ENCODE peak calls at places on chromosomes 2 and 18, in nine cellular contexts. One of them, this sample, is unnamed.

GRCh38 chr2:121436918-121437317 is 93.8 kb upstream of the RNU4ATAC start:
- DNase-seq in DMS79: no peak
- DNase-seq in T47D: no peak
- DNase-seq in T-helper 9 cell: no peak
- DNase-seq in ureter: no peak
- DNase-seq in astrocyte: no peak
- DNase-seq in mucosa of descending colon: no peak
- DNase-seq in colonic mucosa: no peak
- DNase-seq in EL: no peak
- DNase-seq in this sample: no peak

GRCh38 chr2:239917957-239918481 is 107.1 kb downstream of the NDUFA10 start:
- DNase-seq in DMS79: no peak
- DNase-seq in colonic mucosa: peak; percentile 6
- DNase-seq in EL: no peak
- DNase-seq in mucosa of descending colon: no peak
- DNase-seq in ureter: peak; percentile 32
- DNase-seq in astrocyte: no peak
- DNase-seq in T-helper 9 cell: no peak
- DNase-seq in T47D: no peak
- DNase-seq in this sample: no peak

GRCh38 chr2:113136828-113137775 is 9.7 kb downstream of the IL1RN start:
- DNase-seq in astrocyte: no peak
- DNase-seq in mucosa of descending colon: no peak
- DNase-seq in DMS79: peak; percentile 6
- DNase-seq in ureter: no peak
- DNase-seq in EL: peak; percentile 45
- DNase-seq in T-helper 9 cell: peak; percentile 15
- DNase-seq in T47D: peak; percentile 62
- DNase-seq in colonic mucosa: peak; percentile 54
- DNase-seq in this sample: peak; percentile 65

GRCh38 chr18:78722391-78722790 is 257.2 kb upstream of the SALL3 start:
- DNase-seq in colonic mucosa: no peak
- DNase-seq in astrocyte: no peak
- DNase-seq in T-helper 9 cell: no peak
- DNase-seq in DMS79: no peak
- DNase-seq in EL: no peak
- DNase-seq in mucosa of descending colon: no peak
- DNase-seq in ureter: no peak
- DNase-seq in T47D: no peak
- DNase-seq in this sample: peak; percentile 27

GRCh38 chr2:974054-974453 is 23.4 kb downstream of the SNTG2 start:
- DNase-seq in T47D: no peak
- DNase-seq in EL: no peak
- DNase-seq in DMS79: no peak
- DNase-seq in mucosa of descending colon: no peak
- DNase-seq in astrocyte: no peak
- DNase-seq in ureter: no peak
- DNase-seq in T-helper 9 cell: no peak
- DNase-seq in colonic mucosa: no peak
- DNase-seq in this sample: no peak

GRCh38 chr2:149187061-149187460 is 143.3 kb upstream of the LYPD6 start:
- DNase-seq in DMS79: no peak
- DNase-seq in mucosa of descending colon: no peak
- DNase-seq in astrocyte: no peak
- DNase-seq in ureter: no peak
- DNase-seq in T-helper 9 cell: no peak
- DNase-seq in EL: no peak
- DNase-seq in colonic mucosa: no peak
- DNase-seq in T47D: no peak
- DNase-seq in this sample: no peak

GRCh38 chr18:56112013-56112749 is 524.2 kb upstream of the TCF4 start:
- DNase-seq in T-helper 9 cell: no peak
- DNase-seq in T47D: no peak
- DNase-seq in astrocyte: peak; percentile 60
- DNase-seq in DMS79: no peak
- DNase-seq in mucosa of descending colon: no peak
- DNase-seq in ureter: no peak
- DNase-seq in colonic mucosa: no peak
- DNase-seq in EL: peak; percentile 52
- DNase-seq in this sample: no peak

GRCh38 chr2:117553448-117553847 is 261.0 kb upstream of the DDX18 start:
- DNase-seq in DMS79: no peak
- DNase-seq in T47D: no peak
- DNase-seq in colonic mucosa: no peak
- DNase-seq in mucosa of descending colon: no peak
- DNase-seq in astrocyte: no peak
- DNase-seq in EL: no peak
- DNase-seq in ureter: no peak
- DNase-seq in T-helper 9 cell: no peak
- DNase-seq in this sample: no peak

GRCh38 chr2:138023976-138024375 is 59.7 kb downstream of the HNMT start:
- DNase-seq in astrocyte: peak; percentile 37
- DNase-seq in DMS79: no peak
- DNase-seq in T47D: no peak
- DNase-seq in EL: no peak
- DNase-seq in colonic mucosa: no peak
- DNase-seq in T-helper 9 cell: no peak
- DNase-seq in ureter: no peak
- DNase-seq in mucosa of descending colon: no peak
- DNase-seq in this sample: no peak

GRCh38 chr2:6077585-6077984 is 385.4 kb downstream of the SOX11 start:
- DNase-seq in DMS79: peak; percentile 22
- DNase-seq in ureter: no peak
- DNase-seq in T47D: no peak
- DNase-seq in colonic mucosa: no peak
- DNase-seq in T-helper 9 cell: no peak
- DNase-seq in EL: no peak
- DNase-seq in astrocyte: no peak
- DNase-seq in mucosa of descending colon: no peak
- DNase-seq in this sample: no peak

GRCh38 chr2:52390651-52391050 is 1358.7 kb upstream of the NRXN1 start:
- DNase-seq in T47D: no peak
- DNase-seq in DMS79: no peak
- DNase-seq in astrocyte: peak; percentile 11
- DNase-seq in colonic mucosa: no peak
- DNase-seq in T-helper 9 cell: no peak
- DNase-seq in ureter: no peak
- DNase-seq in EL: no peak
- DNase-seq in mucosa of descending colon: no peak
- DNase-seq in this sample: no peak

GRCh38 chr2:9775351-9775750 is 67.9 kb upstream of the TAF1B start:
- DNase-seq in T47D: no peak
- DNase-seq in ureter: no peak
- DNase-seq in T-helper 9 cell: no peak
- DNase-seq in colonic mucosa: no peak
- DNase-seq in mucosa of descending colon: no peak
- DNase-seq in DMS79: no peak
- DNase-seq in EL: no peak
- DNase-seq in astrocyte: no peak
- DNase-seq in this sample: no peak

GRCh38 chr2:52193804-52194203 is 1161.9 kb upstream of the NRXN1 start:
- DNase-seq in colonic mucosa: no peak
- DNase-seq in astrocyte: no peak
- DNase-seq in T-helper 9 cell: no peak
- DNase-seq in ureter: no peak
- DNase-seq in T47D: no peak
- DNase-seq in mucosa of descending colon: no peak
- DNase-seq in EL: no peak
- DNase-seq in DMS79: no peak
- DNase-seq in this sample: no peak

This sample was measured in COLO829.